ENCODE peak calls at places on chromosomes 16 and 17, in eight cellular contexts. One of them, this sample, is unnamed. For H3K4me1, the result is how much of the 10 kb centered on the place peaks cover.

GRCh38 chr17:7307686-7308624 is 527 bp downstream of the EIF5A start:
- DNase-seq in upper lobe of left lung: peak
- DNase-seq in IMR-90: peak
- DNase-seq in CD8-positive, alpha-beta memory T cell: no peak
- DNase-seq in neural progenitor cell: peak
- DNase-seq in tibial nerve: no peak
- DNase-seq in thyroid gland: peak
- DNase-seq in MM.1S: peak
- DNase-seq in this sample: no peak

GRCh38 chr16:57277586-57277985 is 6.9 kb downstream of the PLLP start:
- DNase-seq in IMR-90: peak
- DNase-seq in MM.1S: peak
- DNase-seq in tibial nerve: no peak
- DNase-seq in neural progenitor cell: no peak
- DNase-seq in thyroid gland: no peak
- DNase-seq in CD8-positive, alpha-beta memory T cell: peak
- DNase-seq in upper lobe of left lung: peak
- DNase-seq in this sample: peak

GRCh38 chr17:81983011-81983638 is 5.7 kb downstream of the ASPSCR1 start:
- DNase-seq in neural progenitor cell: no peak
- DNase-seq in CD8-positive, alpha-beta memory T cell: no peak
- DNase-seq in MM.1S: no peak
- DNase-seq in upper lobe of left lung: no peak
- DNase-seq in thyroid gland: no peak
- DNase-seq in tibial nerve: no peak
- DNase-seq in IMR-90: no peak
- DNase-seq in this sample: no peak

GRCh38 chr17:77189148-77189547 is 48.4 kb downstream of the SEC14L1 start:
- DNase-seq in thyroid gland: no peak
- DNase-seq in MM.1S: peak
- DNase-seq in IMR-90: no peak
- DNase-seq in tibial nerve: no peak
- DNase-seq in neural progenitor cell: no peak
- DNase-seq in upper lobe of left lung: no peak
- DNase-seq in CD8-positive, alpha-beta memory T cell: no peak
- DNase-seq in this sample: no peak

GRCh38 chr17:61743766-61744165 is 119.6 kb downstream of the BRIP1 start:
- DNase-seq in thyroid gland: no peak
- DNase-seq in IMR-90: no peak
- DNase-seq in MM.1S: no peak
- DNase-seq in upper lobe of left lung: no peak
- DNase-seq in tibial nerve: no peak
- DNase-seq in CD8-positive, alpha-beta memory T cell: no peak
- DNase-seq in neural progenitor cell: no peak
- DNase-seq in this sample: no peak

GRCh38 chr17:79810138-79811027 is 13.5 kb upstream of the CBX8 start:
- DNase-seq in CD8-positive, alpha-beta memory T cell: peak
- DNase-seq in tibial nerve: no peak
- DNase-seq in upper lobe of left lung: peak
- DNase-seq in IMR-90: peak
- DNase-seq in MM.1S: peak
- DNase-seq in neural progenitor cell: peak
- DNase-seq in thyroid gland: peak
- DNase-seq in this sample: no peak

GRCh38 chr17:70875729-70876344 is 706.5 kb downstream of the KCNJ2 start:
- DNase-seq in tibial nerve: no peak
- DNase-seq in neural progenitor cell: no peak
- DNase-seq in CD8-positive, alpha-beta memory T cell: no peak
- DNase-seq in upper lobe of left lung: no peak
- DNase-seq in thyroid gland: no peak
- DNase-seq in IMR-90: no peak
- DNase-seq in MM.1S: no peak
- DNase-seq in this sample: no peak

GRCh38 chr17:40556884-40557414 is 8.3 kb downstream of the CCR7 start:
- DNase-seq in CD8-positive, alpha-beta memory T cell: no peak
- DNase-seq in neural progenitor cell: no peak
- DNase-seq in IMR-90: no peak
- DNase-seq in MM.1S: no peak
- DNase-seq in tibial nerve: no peak
- DNase-seq in upper lobe of left lung: no peak
- DNase-seq in thyroid gland: no peak
- DNase-seq in this sample: no peak

GRCh38 chr16:80981103-80981502 is 25.6 kb downstream of the CMC2 start:
- DNase-seq in MM.1S: no peak
- DNase-seq in neural progenitor cell: no peak
- DNase-seq in CD8-positive, alpha-beta memory T cell: no peak
- DNase-seq in IMR-90: no peak
- DNase-seq in thyroid gland: no peak
- DNase-seq in tibial nerve: no peak
- DNase-seq in upper lobe of left lung: no peak
- DNase-seq in this sample: no peak

GRCh38 chr17:29215717-29216116 is 30.9 kb upstream of the CRYBA1 start:
- DNase-seq in MM.1S: no peak
- DNase-seq in upper lobe of left lung: peak
- DNase-seq in thyroid gland: peak
- DNase-seq in IMR-90: peak
- DNase-seq in CD8-positive, alpha-beta memory T cell: no peak
- DNase-seq in tibial nerve: no peak
- DNase-seq in neural progenitor cell: no peak
- DNase-seq in this sample: no peak

GRCh38 chr16:77496934-77497333 is 62.1 kb upstream of the ADAMTS18 start:
- DNase-seq in CD8-positive, alpha-beta memory T cell: no peak
- DNase-seq in IMR-90: no peak
- DNase-seq in tibial nerve: no peak
- DNase-seq in upper lobe of left lung: no peak
- DNase-seq in neural progenitor cell: no peak
- DNase-seq in thyroid gland: no peak
- DNase-seq in MM.1S: no peak
- DNase-seq in this sample: no peak

GRCh38 chr16:77499373-77500285 is 64.8 kb upstream of the ADAMTS18 start:
- DNase-seq in MM.1S: no peak
- DNase-seq in neural progenitor cell: no peak
- DNase-seq in CD8-positive, alpha-beta memory T cell: no peak
- DNase-seq in thyroid gland: no peak
- DNase-seq in upper lobe of left lung: no peak
- DNase-seq in IMR-90: no peak
- DNase-seq in tibial nerve: peak
- DNase-seq in this sample: no peak

GRCh38 chr16:77501260-77501659 is 66.4 kb upstream of the ADAMTS18 start:
- DNase-seq in thyroid gland: no peak
- DNase-seq in IMR-90: no peak
- DNase-seq in tibial nerve: no peak
- DNase-seq in neural progenitor cell: no peak
- DNase-seq in upper lobe of left lung: no peak
- DNase-seq in MM.1S: no peak
- DNase-seq in CD8-positive, alpha-beta memory T cell: no peak
- DNase-seq in this sample: no peak

GRCh38 chr16:77502448-77502847 is 67.6 kb upstream of the ADAMTS18 start:
- DNase-seq in CD8-positive, alpha-beta memory T cell: no peak
- DNase-seq in neural progenitor cell: no peak
- DNase-seq in thyroid gland: no peak
- DNase-seq in upper lobe of left lung: no peak
- DNase-seq in tibial nerve: no peak
- DNase-seq in MM.1S: no peak
- DNase-seq in IMR-90: no peak
- DNase-seq in this sample: no peak

DNA sequence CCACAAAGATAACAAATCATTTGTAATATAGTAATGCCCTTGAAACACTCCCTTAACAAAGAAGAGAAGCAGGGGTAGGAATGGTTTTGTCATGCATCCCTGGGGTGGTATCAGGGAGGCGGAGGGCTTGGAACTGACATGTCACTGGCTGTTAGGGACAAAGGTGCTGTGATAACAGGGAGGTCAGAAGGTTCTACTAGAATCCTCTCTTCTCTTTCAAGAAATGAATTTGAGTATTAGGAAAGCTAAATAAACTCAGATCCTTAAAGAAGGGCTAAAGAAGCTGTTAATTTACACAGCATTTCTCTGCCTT is 65.4 kb upstream of the ADAMTS18 start:
- DNase-seq in tibial nerve: no peak
- DNase-seq in MM.1S: no peak
- DNase-seq in CD8-positive, alpha-beta memory T cell: no peak
- DNase-seq in IMR-90: no peak
- DNase-seq in upper lobe of left lung: no peak
- DNase-seq in thyroid gland: no peak
- DNase-seq in neural progenitor cell: no peak
- DNase-seq in this sample: no peak
- H3K4me1 ChIP-seq in tibial nerve: under half
- H3K4me1 ChIP-seq in MM.1S: under half
- H3K4me1 ChIP-seq in CD8-positive, alpha-beta memory T cell: under half
- H3K4me1 ChIP-seq in IMR-90: under half
- H3K4me1 ChIP-seq in upper lobe of left lung: under half
- H3K4me1 ChIP-seq in thyroid gland: under half
- H3K4me1 ChIP-seq in neural progenitor cell: under half
- H3K4me1 ChIP-seq in this sample: under half

DNA sequence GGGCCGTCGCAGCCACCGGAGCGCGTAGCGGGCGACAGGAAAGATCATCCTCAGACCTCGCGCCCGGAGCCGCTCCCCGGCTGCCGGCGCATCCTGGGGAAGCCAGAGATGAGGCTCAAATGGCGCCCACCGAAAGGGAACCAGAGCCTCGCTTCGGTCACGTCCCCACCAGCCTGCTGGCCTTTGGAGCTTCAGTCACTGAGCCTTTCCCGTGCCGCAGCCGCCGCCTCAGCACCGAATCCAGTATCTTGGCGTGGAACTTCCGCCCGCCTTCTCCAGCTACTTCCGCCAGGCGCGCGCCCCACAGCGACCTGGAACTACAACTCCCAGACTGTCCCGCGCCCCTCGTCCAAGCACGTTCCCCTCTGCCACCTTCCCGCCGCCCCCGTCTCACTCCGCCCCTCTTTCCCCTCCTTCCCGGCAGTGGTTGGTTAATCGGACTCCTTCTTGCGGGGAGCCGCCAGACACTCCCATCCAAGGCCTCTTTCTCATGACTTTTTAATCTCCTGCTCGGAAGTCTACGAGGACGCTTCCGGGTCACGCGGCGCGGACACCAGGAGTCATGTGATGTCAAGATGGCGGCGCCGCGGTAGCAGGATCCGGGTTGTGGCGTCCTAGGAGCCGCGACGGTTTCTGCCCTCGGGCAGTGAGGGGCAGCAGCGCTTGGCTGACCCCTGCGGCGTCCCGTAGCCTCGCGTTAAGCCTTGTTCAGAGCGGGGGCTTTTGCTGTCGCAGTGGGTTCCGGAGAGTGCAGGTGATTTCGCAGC is at the start of the genes SMCR8 and TOP3A:
- DNase-seq in IMR-90: peak
- DNase-seq in MM.1S: peak
- DNase-seq in neural progenitor cell: peak
- DNase-seq in tibial nerve: peak
- DNase-seq in upper lobe of left lung: peak
- DNase-seq in CD8-positive, alpha-beta memory T cell: peak
- DNase-seq in thyroid gland: peak
- DNase-seq in this sample: peak
- H3K4me1 ChIP-seq in IMR-90: under half
- H3K4me1 ChIP-seq in MM.1S: under half
- H3K4me1 ChIP-seq in neural progenitor cell: under half
- H3K4me1 ChIP-seq in tibial nerve: half or more
- H3K4me1 ChIP-seq in upper lobe of left lung: half or more
- H3K4me1 ChIP-seq in CD8-positive, alpha-beta memory T cell: half or more
- H3K4me1 ChIP-seq in thyroid gland: half or more
- H3K4me1 ChIP-seq in this sample: under half

DNA sequence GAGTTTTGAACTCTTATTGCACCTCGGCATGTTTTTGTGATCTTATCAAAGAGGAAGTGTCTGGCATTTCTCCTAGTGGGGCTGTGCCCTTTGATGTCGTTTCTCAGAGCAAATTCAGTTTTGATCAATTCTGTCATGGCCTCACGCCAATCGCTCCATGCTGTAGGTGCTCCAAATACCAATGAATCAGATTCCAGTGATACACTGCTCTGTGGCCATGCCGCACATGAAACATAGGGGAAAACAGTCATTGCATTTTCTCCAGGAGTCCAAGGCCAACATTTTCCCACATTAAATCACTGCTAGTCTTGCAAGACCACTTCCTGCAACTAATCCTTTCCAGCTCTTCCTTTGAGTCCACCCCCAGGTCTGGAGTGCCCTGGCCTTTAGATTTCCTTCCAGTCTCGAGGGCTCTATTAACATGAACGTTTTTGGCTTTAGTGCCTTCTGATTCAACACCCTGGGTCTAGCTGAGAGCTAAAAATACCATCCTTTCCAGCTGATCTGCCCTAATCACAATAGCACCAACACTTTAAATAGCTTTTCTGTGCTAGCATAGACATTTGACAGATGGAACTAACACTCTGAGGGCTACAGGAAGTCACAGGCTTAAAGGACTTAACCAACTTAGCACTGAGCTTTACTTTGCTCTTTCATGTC is 18.2 kb upstream of the RASL10B start:
- DNase-seq in MM.1S: peak
- DNase-seq in CD8-positive, alpha-beta memory T cell: no peak
- DNase-seq in IMR-90: peak
- DNase-seq in tibial nerve: no peak
- DNase-seq in thyroid gland: no peak
- DNase-seq in neural progenitor cell: no peak
- DNase-seq in upper lobe of left lung: no peak
- DNase-seq in this sample: no peak
- H3K4me1 ChIP-seq in MM.1S: under half
- H3K4me1 ChIP-seq in CD8-positive, alpha-beta memory T cell: under half
- H3K4me1 ChIP-seq in IMR-90: under half
- H3K4me1 ChIP-seq in tibial nerve: half or more
- H3K4me1 ChIP-seq in thyroid gland: under half
- H3K4me1 ChIP-seq in neural progenitor cell: under half
- H3K4me1 ChIP-seq in upper lobe of left lung: under half
- H3K4me1 ChIP-seq in this sample: under half

GRCh38 chr16:75064403-75065148 is 52.0 kb downstream of the LDHD start:
- DNase-seq in neural progenitor cell: no peak
- DNase-seq in thyroid gland: no peak
- DNase-seq in upper lobe of left lung: peak
- DNase-seq in IMR-90: peak
- DNase-seq in CD8-positive, alpha-beta memory T cell: no peak
- DNase-seq in tibial nerve: no peak
- DNase-seq in MM.1S: no peak
- DNase-seq in this sample: no peak
- H3K4me1 ChIP-seq in neural progenitor cell: under half
- H3K4me1 ChIP-seq in thyroid gland: half or more
- H3K4me1 ChIP-seq in upper lobe of left lung: under half
- H3K4me1 ChIP-seq in IMR-90: under half
- H3K4me1 ChIP-seq in CD8-positive, alpha-beta memory T cell: under half
- H3K4me1 ChIP-seq in tibial nerve: under half
- H3K4me1 ChIP-seq in MM.1S: under half
- H3K4me1 ChIP-seq in this sample: under half

This sample was measured in Panc1.